ENCODE peak calls at places on chromosomes 11 and 22, in six cellular contexts. B, S, L, N, D and O are unnamed samples.

GRCh38 chr11:135002236-135002635 is 590.2 kb upstream of the B3GAT1 start:
- DNase-seq in B (no peak), S (no peak), L (no peak), N (no peak), D (no peak), O (no peak)

GRCh38 chr11:22703561-22703960 is 37.1 kb downstream of the GAS2 start:
- DNase-seq in B (no peak), S (no peak), L (no peak), N (no peak), D (no peak), O (no peak)

GRCh38 chr11:94885133-94885532 is 88.2 kb downstream of the CWC15 start:
- DNase-seq in B (no peak), S (no peak), L (no peak), N (no peak), D (no peak), O (no peak)

GRCh38 chr11:123144707-123145106 is 50.3 kb downstream of the CLMP start:
- DNase-seq in B (no peak), S (no peak), L (no peak), N (no peak), D (no peak), O (no peak)

GRCh38 chr11:83540112-83540675 is 254.0 kb upstream of the CCDC90B start:
- DNase-seq in B (no peak), S (no peak), L (no peak), N (no peak), D (no peak), O (no peak)

GRCh38 chr11:70628881-70629844 is 230.8 kb downstream of the CTTN start:
- DNase-seq in B (no peak), S (peak; percentile 18), L (no peak), N (no peak), D (no peak), O (no peak)

GRCh38 chr11:19868281-19868821 is 155.7 kb downstream of the NAV2 start:
- DNase-seq in B (no peak), S (peak; percentile 81), L (no peak), N (peak; percentile 50), D (no peak), O (no peak)

GRCh38 chr11:22539851-22540376 is 85.7 kb downstream of the FANCF start:
- DNase-seq in B (peak; percentile 22), S (no peak), L (no peak), N (no peak), D (no peak), O (no peak)

GRCh38 chr11:60204922-60205321 is 22.0 kb upstream of the MS4A6A start:
- DNase-seq in B (no peak), S (no peak), L (no peak), N (no peak), D (no peak), O (no peak)

GRCh38 chr11:60208951-60209350 is 26.1 kb upstream of the MS4A6A start:
- DNase-seq in B (no peak), S (no peak), L (no peak), N (no peak), D (no peak), O (no peak)

GRCh38 chr11:60208146-60208895 is 25.4 kb upstream of the MS4A6A start:
- DNase-seq in B (no peak), S (no peak), L (no peak), N (no peak), D (no peak), O (no peak)

GRCh38 chr11:60209977-60210376 is 27.1 kb upstream of the MS4A6A start:
- DNase-seq in B (no peak), S (no peak), L (no peak), N (no peak), D (no peak), O (no peak)

DNA sequence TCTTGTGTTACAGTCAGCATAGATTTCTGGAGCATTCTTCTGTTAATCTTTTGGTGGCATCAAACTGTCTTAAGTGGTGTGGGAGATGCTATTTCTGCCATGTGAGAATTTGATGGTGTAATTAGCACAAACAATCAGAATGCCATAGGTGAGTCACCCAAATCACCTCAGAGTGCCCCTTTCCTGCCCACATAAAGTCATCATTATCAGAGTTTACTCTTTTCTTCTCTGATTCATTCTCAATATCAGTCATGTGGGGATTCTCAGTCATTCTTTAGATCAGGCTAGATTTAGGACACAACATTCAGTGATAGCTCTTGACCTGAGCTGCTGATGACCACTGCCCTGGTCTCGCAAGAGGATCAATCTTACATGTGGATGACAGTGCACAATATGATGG is 23.7 kb upstream of the MS4A6A start:
- DNase-seq in B (no peak), S (no peak), L (no peak), N (no peak), D (no peak), O (no peak)
- TF ChIP-seq POLR2A in B (no peak), S (no peak), L (no peak), N (no peak), D (no peak), O (no peak)

GRCh38 chr11:128727811-128728431 is 34.0 kb downstream of the FLI1 start:
- DNase-seq in B (no peak), S (no peak), L (no peak), N (no peak), D (no peak), O (no peak)

GRCh38 chr11:128733440-128734115 is 39.7 kb downstream of the FLI1 start:
- DNase-seq in B (no peak), S (no peak), L (no peak), N (no peak), D (peak; percentile 64), O (no peak)

GRCh38 chr11:128728767-128729587 is 35.1 kb downstream of the FLI1 start:
- DNase-seq in B (no peak), S (no peak), L (no peak), N (no peak), D (no peak), O (no peak)

GRCh38 chr11:128732471-128733277 is 38.8 kb downstream of the FLI1 start:
- DNase-seq in B (no peak), S (no peak), L (no peak), N (no peak), D (no peak), O (no peak)

GRCh38 chr11:128731041-128731663 is 37.3 kb downstream of the FLI1 start:
- DNase-seq in B (no peak), S (no peak), L (no peak), N (no peak), D (no peak), O (no peak)
- TF ChIP-seq POLR2A in B (no peak), S (no peak), L (no peak), N (no peak), D (no peak), O (no peak)

GRCh38 chr11:10793470-10794255 is 15.1 kb downstream of the EIF4G2 start:
- DNase-seq in B (no peak), S (no peak), L (no peak), N (no peak), D (no peak), O (no peak)

GRCh38 chr11:10798330-10798980 is 10.3 kb downstream of the EIF4G2 start:
- DNase-seq in B (no peak), S (no peak), L (no peak), N (no peak), D (no peak), O (no peak)

GRCh38 chr11:10792385-10793068 is 16.2 kb downstream of the EIF4G2 start:
- DNase-seq in B (peak; percentile 87), S (peak; percentile 61), L (no peak), N (peak; percentile 84), D (peak; percentile 77), O (peak; percentile 91)

GRCh38 chr11:10797561-10797960 is 11.2 kb downstream of the EIF4G2 start:
- DNase-seq in B (no peak), S (no peak), L (no peak), N (no peak), D (no peak), O (no peak)

DNA sequence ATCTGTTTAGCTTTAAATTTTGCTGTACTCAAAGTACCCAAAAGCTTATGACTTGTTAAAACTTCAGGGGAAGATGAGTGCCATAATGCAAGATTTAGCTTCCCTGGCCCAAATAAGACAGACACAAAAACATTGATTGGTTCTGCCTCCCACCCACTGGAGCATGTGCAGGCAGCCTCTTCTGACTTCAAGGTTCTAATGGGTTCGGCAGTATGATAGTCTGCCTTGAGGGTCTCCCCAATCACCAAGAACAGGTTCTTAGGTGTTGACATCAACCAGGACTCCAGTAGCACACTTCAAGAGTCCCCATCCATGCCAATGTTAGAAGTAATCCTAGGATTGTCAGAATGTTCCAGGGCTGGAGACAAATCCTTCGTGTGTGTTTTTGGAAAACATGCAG is 12.5 kb downstream of the EIF4G2 start:
- DNase-seq in B (no peak), S (no peak), L (no peak), N (no peak), D (no peak), O (no peak)
- TF ChIP-seq POLR2A in B (no peak), S (no peak), L (no peak), N (no peak), D (no peak), O (no peak)

GRCh38 chr22:36330127-36330526 is 57.6 kb downstream of the MYH9 start:
- DNase-seq in B (no peak), S (no peak), L (no peak), N (no peak), D (no peak), O (no peak)

GRCh38 chr22:36326178-36327161 is 61.3 kb downstream of the MYH9 start:
- DNase-seq in B (no peak), S (no peak), L (no peak), N (no peak), D (no peak), O (no peak)

GRCh38 chr22:36329217-36330078 is 58.3 kb downstream of the MYH9 start:
- DNase-seq in B (peak; percentile 76), S (peak; percentile 97), L (no peak), N (peak; percentile 61), D (peak; percentile 94), O (peak; percentile 70)

GRCh38 chr22:36328635-36329216 is 59.0 kb downstream of the MYH9 start:
- DNase-seq in B (peak; percentile 77), S (peak; percentile 81), L (no peak), N (no peak), D (no peak), O (peak; percentile 50)

GRCh38 chr22:36327922-36328551 is 59.7 kb downstream of the MYH9 start:
- DNase-seq in B (peak; percentile 83), S (no peak), L (no peak), N (no peak), D (no peak), O (no peak)
- TF ChIP-seq POLR2A in B (peak; percentile 10), S (no peak), L (no peak), N (no peak), D (peak; percentile 48), O (no peak)

GRCh38 chr11:837189-837989 is 4.6 kb downstream of the CD151 start:
- DNase-seq in B (no peak), S (no peak), L (no peak), N (no peak), D (no peak), O (no peak)
- TF ChIP-seq POLR2A in B (no peak), S (no peak), L (no peak), N (no peak), D (no peak), O (peak; percentile 23)

DNA sequence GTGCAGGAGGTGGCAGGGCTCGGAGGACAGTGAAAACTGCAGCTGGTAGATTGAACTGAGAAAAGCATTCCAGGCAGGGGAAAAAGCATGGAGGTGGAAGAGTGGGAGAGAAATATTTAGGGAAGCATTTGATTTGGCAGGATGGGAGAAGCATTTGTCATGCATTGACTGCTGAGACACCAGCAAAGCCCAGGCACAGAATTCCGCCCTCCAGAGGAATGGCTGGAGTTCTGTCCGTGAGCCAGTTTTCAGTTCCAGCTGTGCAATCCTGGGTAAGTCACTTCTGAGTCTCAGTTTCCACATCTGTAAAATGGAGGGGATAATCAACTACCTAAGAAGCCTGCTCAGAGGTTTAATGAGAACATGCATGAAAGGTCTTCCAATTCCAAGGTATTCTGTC is 4.3 kb upstream of the TSKU start:
- DNase-seq in B (no peak), S (no peak), L (no peak), N (no peak), D (no peak), O (no peak)
- TF ChIP-seq POLR2A in B (no peak), S (no peak), L (no peak), N (no peak), D (no peak), O (no peak)

GRCh38 chr11:65501530-65502273 is 2.9 kb downstream of the MALAT1 start:
- DNase-seq in B (no peak), S (no peak), L (no peak), N (no peak), D (no peak), O (peak; percentile 65)
- TF ChIP-seq POLR2A in B (peak; percentile 67), S (no peak), L (no peak), N (peak; percentile 53), D (peak; percentile 93), O (peak; percentile 90)